ENCODE peak calls at places on chromosomes 3 and 15, in five cellular contexts. W, L, T, A and N are unnamed samples.

GRCh38 chr3:39226106-39226741 is 33.8 kb upstream of the XIRP1 start:
- DNase-seq in A (no peak), W (no peak), T (no peak), L (no peak), N (no peak)

GRCh38 chr3:45319231-45320085 is 68.9 kb upstream of the LARS2 start:
- DNase-seq in L (no peak), A (no peak), W (no peak), T (no peak), N (no peak)

GRCh38 chr15:73530649-73531048 is 87.7 kb downstream of the REC114 start:
- DNase-seq in W (no peak), A (no peak), T (no peak), L (peak), N (no peak)

GRCh38 chr3:190225186-190225692 is 97.0 kb downstream of the CLDN1 start:
- DNase-seq in A (peak), T (peak), L (peak), W (no peak), N (no peak)

GRCh38 chr3:165339753-165340152 is 143.6 kb upstream of the SLITRK3 start:
- DNase-seq in W (no peak), L (peak), A (peak), T (peak), N (no peak)

GRCh38 chr3:143972155-143972494 is 502 bp downstream of the DIPK2A start:
- DNase-seq in W (no peak), L (no peak), A (no peak), T (no peak), N (no peak)

GRCh38 chr15:91942676-91943417 is 89.3 kb downstream of the SLCO3A1 start:
- DNase-seq in A (no peak), T (peak), L (peak), W (no peak), N (no peak)

GRCh38 chr15:66224946-66225345 is 28.6 kb downstream of the MEGF11 start:
- DNase-seq in A (no peak), L (no peak), W (no peak), T (no peak), N (peak)

GRCh38 chr15:83248151-83248851 is 36.2 kb downstream of the BNC1 start:
- DNase-seq in T (peak), A (peak), W (peak), L (peak), N (peak)

GRCh38 chr3:99960941-99961340 is 143.3 kb downstream of the CMSS1 start:
- DNase-seq in A (no peak), W (no peak), L (no peak), T (no peak), N (no peak)

GRCh38 chr3:143199998-143200909 is 80.7 kb downstream of the CHST2 start:
- DNase-seq in T (no peak), A (no peak), W (no peak), L (peak), N (no peak)

GRCh38 chr3:46566040-46566631 is at the start of gene LRRC2:
- DNase-seq in L (peak), W (no peak), A (peak), T (peak), N (no peak)

GRCh38 chr3:71443332-71443731 is 140.2 kb downstream of the FOXP1 start:
- DNase-seq in W (no peak), A (no peak), T (no peak), L (no peak), N (no peak)

GRCh38 chr3:94171954-94172353 is 109.1 kb downstream of the NSUN3 start:
- DNase-seq in L (no peak), W (no peak), T (no peak), A (no peak), N (no peak)

GRCh38 chr3:43838877-43839276 is 148.1 kb downstream of the ABHD5 start:
- DNase-seq in T (no peak), W (no peak), A (no peak), L (no peak), N (no peak)

GRCh38 chr15:77904901-77905300 is 172.6 kb downstream of the TBC1D2B start:
- DNase-seq in L (no peak), T (no peak), W (no peak), A (no peak), N (no peak)

GRCh38 chr3:46233194-46233593 is 9.1 kb upstream of the CCR3 start:
- DNase-seq in L (no peak), A (no peak), W (no peak), T (no peak), N (no peak)

GRCh38 chr3:52372822-52373504 is 56.8 kb downstream of the DNAH1 start:
- DNase-seq in A (peak), L (no peak), T (no peak), W (peak), N (no peak)

GRCh38 chr3:70963412-70963811 is 620.1 kb downstream of the FOXP1 start:
- DNase-seq in W (no peak), T (no peak), L (peak), A (peak), N (no peak)

GRCh38 chr3:168071535-168071934 is 24.2 kb downstream of the GOLIM4 start:
- DNase-seq in W (no peak), L (peak), A (no peak), T (peak), N (no peak)

GRCh38 chr3:188554404-188554803 is 400.4 kb downstream of the LPP start:
- DNase-seq in W (no peak), T (no peak), L (peak), A (no peak), N (no peak)

GRCh38 chr3:159253860-159254259 is 452.0 kb downstream of the MFSD1 start:
- DNase-seq in W (no peak), L (no peak), A (no peak), T (no peak), N (no peak)

GRCh38 chr3:74344865-74345264 is 269.6 kb downstream of the CNTN3 start:
- DNase-seq in A (no peak), T (no peak), L (no peak), W (no peak), N (no peak)

GRCh38 chr15:96326551-96327154 is 3.8 kb upstream of the NR2F2 start:
- DNase-seq in T (peak), A (peak), W (no peak), L (peak), N (no peak)

GRCh38 chr15:99102332-99103235 is 2.3 kb upstream of the SYNM start:
- DNase-seq in T (no peak), W (no peak), A (no peak), L (no peak), N (no peak)

GRCh38 chr3:69747511-69748248 is 8.4 kb downstream of the MITF start:
- DNase-seq in W (no peak), A (no peak), L (peak), T (no peak), N (no peak)

GRCh38 chr3:151276038-151277027 is 2.0 kb downstream of the P2RY14 start:
- DNase-seq in A (no peak), W (no peak), L (no peak), T (no peak), N (no peak)

GRCh38 chr15:49435201-49435600 is 12.2 kb downstream of the FGF7 start:
- DNase-seq in W (no peak), T (peak), A (no peak), L (peak), N (no peak)

GRCh38 chr15:49439678-49440375 is 16.8 kb downstream of the FGF7 start:
- DNase-seq in A (no peak), W (no peak), L (no peak), T (no peak), N (no peak)

GRCh38 chr15:49436786-49437185 is 13.7 kb downstream of the FGF7 start:
- DNase-seq in W (no peak), T (no peak), A (no peak), L (no peak), N (no peak)

GRCh38 chr15:49441816-49442215 is 18.8 kb downstream of the FGF7 start:
- DNase-seq in W (no peak), A (no peak), T (no peak), L (no peak), N (no peak)

DNA sequence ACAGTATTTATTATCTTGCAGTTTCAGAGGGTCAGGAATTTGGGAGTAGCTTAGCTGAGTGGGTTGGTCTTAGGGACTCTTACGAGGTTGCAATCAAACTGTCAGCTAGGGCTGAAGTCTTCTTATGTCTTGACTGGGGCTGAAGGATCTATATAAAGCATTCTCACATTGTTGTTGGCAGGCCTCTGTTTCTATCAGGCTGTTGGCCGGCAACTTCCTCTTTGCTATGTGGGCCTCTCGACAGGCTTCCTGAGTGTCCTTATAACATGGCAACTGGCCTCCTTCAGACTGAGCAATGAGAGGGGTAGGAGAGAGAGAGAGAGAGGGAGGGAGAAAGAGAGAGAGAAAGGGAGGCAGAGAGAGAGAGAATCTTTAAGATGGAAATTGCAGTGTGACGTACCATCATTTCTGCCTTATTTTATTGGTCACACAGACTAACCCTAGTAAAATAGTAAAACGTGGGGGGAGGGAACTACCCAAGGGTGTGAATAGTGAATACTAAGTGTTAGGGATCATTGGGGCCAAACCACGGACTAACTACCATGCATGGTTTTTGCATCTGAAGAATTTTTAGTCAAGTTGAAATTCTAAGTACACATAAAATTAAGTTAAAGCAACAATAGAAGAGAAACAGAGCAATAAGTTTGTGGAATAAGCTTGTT is 16.1 kb downstream of the FGF7 start:
- DNase-seq in A (no peak), T (peak), L (peak), W (no peak), N (no peak)
- H3K4me3 ChIP-seq in A (no peak), T (no peak), L (no peak), W (no peak), N (no peak)

GRCh38 chr3:101603184-101603583 is 29.2 kb downstream of the PCNP start:
- DNase-seq in T (no peak), L (no peak), A (no peak), W (no peak), N (no peak)
- H3K4me3 ChIP-seq in T (no peak), L (no peak), A (no peak), W (no peak), N (no peak)

DNA sequence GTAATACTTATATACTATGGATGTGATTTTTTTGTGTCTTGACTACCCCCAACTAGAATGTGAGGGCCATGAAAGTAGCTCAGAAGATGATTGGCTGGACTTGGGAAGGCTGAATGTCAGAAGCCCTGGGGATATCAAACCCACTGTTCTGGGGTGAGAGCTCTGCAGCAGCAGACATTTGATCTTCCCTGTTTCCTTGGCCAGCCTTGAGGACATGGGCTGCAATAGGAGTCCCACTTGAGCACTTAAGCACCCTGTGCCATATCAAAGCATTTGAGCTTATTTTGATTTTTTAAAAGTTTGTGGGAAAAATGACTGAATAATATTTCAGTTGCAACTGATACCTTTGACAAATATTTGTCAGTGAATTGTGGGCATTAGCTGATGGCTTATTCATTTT is 21.7 kb downstream of the GTF2E1 start:
- DNase-seq in T (no peak), W (no peak), A (no peak), L (no peak), N (no peak)
- H3K4me3 ChIP-seq in T (no peak), W (no peak), A (no peak), L (no peak), N (no peak)

DNA sequence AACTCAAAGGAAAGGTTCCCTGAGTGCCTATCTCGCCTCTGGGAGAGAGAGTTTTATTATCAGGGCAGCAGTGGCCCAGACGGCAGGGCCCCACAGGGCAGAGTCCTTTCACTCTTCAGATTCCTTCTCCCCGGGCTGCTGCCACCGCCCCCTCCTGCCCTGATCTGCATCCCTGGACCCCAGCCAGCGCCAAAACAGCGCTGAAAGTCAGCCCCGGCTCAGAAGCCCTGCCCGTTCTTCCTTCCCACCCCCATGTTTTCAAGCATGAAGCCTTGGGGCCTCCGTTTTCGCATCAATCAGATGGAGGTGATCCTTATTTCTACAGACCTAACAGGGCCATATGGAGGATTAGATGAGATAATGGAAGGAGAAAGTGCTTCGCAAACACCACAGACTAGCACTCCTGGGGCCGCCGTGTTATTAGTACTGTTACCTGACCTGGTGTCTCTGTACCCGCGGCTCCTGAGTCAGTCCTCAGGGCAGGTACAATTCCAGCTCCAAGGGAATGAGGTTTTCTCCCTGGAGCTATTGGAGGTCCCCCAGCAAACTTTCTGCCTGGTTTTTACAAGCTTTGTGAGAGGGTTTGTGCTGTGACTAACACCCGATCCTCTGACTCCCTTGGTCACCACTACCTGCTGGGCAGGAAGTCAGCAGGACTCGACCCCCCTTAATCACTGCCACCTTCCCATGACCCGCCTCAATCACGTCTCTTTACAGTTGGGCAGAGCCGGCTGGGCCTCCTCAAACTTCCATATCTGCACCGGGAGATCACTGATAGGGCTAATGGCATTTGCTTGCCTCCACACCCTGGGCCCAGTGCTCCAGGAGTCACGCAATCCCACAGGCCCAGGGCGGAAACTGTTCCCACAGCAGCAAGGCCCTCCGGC is 39.5 kb upstream of the TSEN2 start:
- DNase-seq in A (peak), L (peak), T (peak), W (no peak), N (no peak)
- H3K4me3 ChIP-seq in A (peak), L (no peak), T (no peak), W (no peak), N (no peak)

GRCh38 chr3:195897081-195897852 is 11.1 kb downstream of the TNK2 start:
- DNase-seq in L (peak), A (no peak), T (peak), W (no peak), N (no peak)
- H3K4me3 ChIP-seq in L (no peak), A (no peak), T (no peak), W (no peak), N (no peak)

GRCh38 chr3:49804141-49805041 is 1.3 kb downstream of the INKA1 start:
- DNase-seq in A (no peak), W (no peak), T (no peak), L (no peak), N (no peak)
- H3K4me3 ChIP-seq in A (no peak), W (peak), T (no peak), L (peak), N (peak)

GRCh38 chr3:111980716-111981456 is 2.1 kb downstream of the ABHD10 start:
- DNase-seq in A (no peak), T (no peak), W (no peak), L (no peak), N (no peak)
- H3K4me3 ChIP-seq in A (peak), T (no peak), W (no peak), L (no peak), N (peak)

DNA sequence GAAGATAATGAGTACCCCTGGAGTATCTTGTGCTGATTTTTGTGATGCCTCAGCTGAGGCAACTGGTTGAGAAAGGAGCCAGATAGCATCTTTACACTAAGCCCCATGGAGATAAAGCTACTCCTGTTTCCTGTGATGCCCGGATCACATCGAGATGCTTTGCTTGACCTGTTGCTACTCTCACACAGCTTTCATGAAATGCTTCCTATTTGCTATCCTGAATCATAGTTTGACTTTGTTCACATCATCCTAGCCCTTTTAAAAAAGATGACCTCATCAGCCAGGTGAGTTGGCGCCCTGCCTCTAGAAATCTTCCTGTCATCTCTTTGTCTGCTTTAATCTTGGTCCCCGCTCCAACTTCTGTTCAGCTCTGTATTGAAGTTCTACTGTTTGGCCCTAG is 409.6 kb upstream of the TBL1XR1 start:
- DNase-seq in W (no peak), L (no peak), T (no peak), A (no peak), N (no peak)
- H3K4me3 ChIP-seq in W (no peak), L (no peak), T (no peak), A (no peak), N (no peak)

GRCh38 chr3:54573922-54574321 is 353.9 kb downstream of the LRTM1 start:
- DNase-seq in A (no peak), L (no peak), T (no peak), W (no peak), N (no peak)

GRCh38 chr3:54570008-54570407 is 357.9 kb downstream of the LRTM1 start:
- DNase-seq in L (no peak), A (no peak), T (no peak), W (no peak), N (no peak)

GRCh38 chr3:54574906-54575305 is 353.0 kb downstream of the LRTM1 start:
- DNase-seq in T (no peak), W (no peak), A (no peak), L (no peak), N (no peak)

GRCh38 chr3:54575561-54575960 is 352.3 kb downstream of the LRTM1 start:
- DNase-seq in T (no peak), L (no peak), W (no peak), A (no peak), N (no peak)

DNA sequence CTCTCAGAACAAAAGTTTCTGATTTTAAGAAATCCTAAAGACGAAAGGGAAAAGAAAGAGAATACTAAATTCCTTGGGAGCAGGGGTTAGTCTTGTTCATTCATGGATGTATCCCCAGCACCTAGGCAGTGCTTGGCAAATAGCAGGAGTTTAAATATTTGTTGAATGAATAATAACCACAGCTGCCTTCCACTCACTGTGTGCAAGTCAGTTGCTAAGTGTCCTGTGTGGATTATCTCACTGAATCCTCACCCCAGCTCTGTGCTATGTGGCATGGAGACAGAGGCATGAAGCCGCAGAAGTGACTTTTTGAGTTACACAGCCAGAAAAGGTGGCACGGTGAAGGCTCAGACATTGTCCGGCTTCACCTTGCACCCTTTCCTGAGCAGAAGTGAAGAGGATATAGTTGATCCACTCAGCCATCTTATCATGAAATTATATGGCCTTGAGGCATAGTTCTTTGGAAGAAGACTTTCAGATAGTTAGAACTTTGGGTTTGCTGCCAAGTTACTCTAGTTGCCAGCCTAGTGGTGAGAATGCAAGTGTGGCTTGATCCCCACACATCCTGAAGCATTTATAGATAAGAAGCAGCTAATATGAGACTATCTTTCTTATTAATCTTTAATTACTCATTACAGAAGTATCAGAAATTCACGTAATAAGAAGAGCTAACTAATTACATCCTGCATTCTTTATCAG is 355.5 kb downstream of the LRTM1 start:
- DNase-seq in A (no peak), T (peak), L (no peak), W (no peak), N (no peak)
- H3K4me3 ChIP-seq in A (no peak), T (no peak), L (no peak), W (no peak), N (no peak)

GRCh38 chr3:49132437-49133225 is at the start of gene LAMB2:
- DNase-seq in A (peak), T (peak), L (peak), W (no peak), N (peak)
- H3K4me3 ChIP-seq in A (peak), T (peak), L (peak), W (no peak), N (peak)